ENCODE peak calls at places on chromosomes 2 and 18, in seven cellular contexts. Y, F, Z, D, H, R and G are unnamed samples.

GRCh38 chr2:57376985-57377384 is 669.6 kb upstream of the VRK2 start:
- DNase-seq in R (no peak), Y (no peak), H (no peak), Z (no peak), D (no peak), F (no peak), G (no peak)

GRCh38 chr2:7771781-7772180 is 854.6 kb downstream of the RNF144A start:
- DNase-seq in Z (no peak), F (no peak), Y (no peak), D (no peak), R (no peak), H (no peak), G (no peak)

GRCh38 chr2:53242090-53242489 is 525.5 kb upstream of the CHAC2 start:
- DNase-seq in R (no peak), Y (no peak), D (no peak), Z (no peak), H (no peak), F (no peak), G (no peak)

GRCh38 chr18:79573921-79574491 is 105.6 kb upstream of the CTDP1 start:
- DNase-seq in D (no peak), Y (no peak), F (peak; percentile 4), R (no peak), H (no peak), Z (peak; percentile 42), G (no peak)

GRCh38 chr2:156430978-156431358 is 5.2 kb upstream of the GPD2 start:
- DNase-seq in H (no peak), Z (no peak), F (no peak), R (peak; percentile 54), Y (peak; percentile 19), D (peak; percentile 72), G (no peak)

GRCh38 chr2:157441072-157441454 is 2.8 kb downstream of the CYTIP start:
- DNase-seq in Y (peak; percentile 46), H (no peak), D (no peak), Z (no peak), F (peak; percentile 23), R (no peak), G (no peak)

GRCh38 chr2:183859129-183859528 is 734.9 kb downstream of the NUP35 start:
- DNase-seq in H (no peak), R (no peak), Y (no peak), Z (no peak), F (no peak), D (no peak), G (no peak)

GRCh38 chr2:234032301-234032856 is 18.1 kb upstream of the SPP2 start:
- DNase-seq in Y (peak; percentile 68), D (no peak), F (no peak), H (no peak), R (no peak), Z (no peak), G (no peak)

GRCh38 chr2:200586644-200586975 is 796 bp downstream of the AOX1 start:
- DNase-seq in Z (no peak), Y (no peak), R (no peak), H (no peak), D (no peak), F (no peak), G (no peak)

DNA sequence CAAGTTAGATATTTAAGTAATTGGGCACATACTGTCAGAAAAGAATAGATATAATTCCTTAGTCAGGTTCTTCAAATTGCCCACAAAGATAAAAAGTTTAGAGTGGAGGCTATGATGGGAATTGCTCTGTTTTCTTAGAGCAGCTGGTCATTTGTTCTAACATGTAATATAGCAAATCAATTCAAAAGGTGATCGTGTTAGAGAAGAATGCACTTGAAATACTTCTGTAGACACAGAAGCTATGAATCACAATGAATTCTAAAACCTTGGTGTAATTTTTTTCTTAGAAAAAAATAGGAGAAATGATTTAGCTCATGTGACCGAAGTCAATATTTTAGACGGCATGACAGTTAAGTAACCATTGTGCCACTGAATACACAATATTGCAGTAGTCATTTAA is 918.1 kb upstream of the LRATD1 start:
- DNase-seq in Z (no peak), D (no peak), F (no peak), H (no peak), R (no peak), Y (no peak), G (no peak)
- H3K9me3 ChIP-seq in Z (no peaks in the 10 kb centered on the region), D (no peaks in the 10 kb centered on the region), F (no peaks in the 10 kb centered on the region), H (peaks cover 4% of the 10 kb centered on the region), R (peaks cover 8% of the 10 kb centered on the region), Y (no peaks in the 10 kb centered on the region), G (no peaks in the 10 kb centered on the region)

DNA sequence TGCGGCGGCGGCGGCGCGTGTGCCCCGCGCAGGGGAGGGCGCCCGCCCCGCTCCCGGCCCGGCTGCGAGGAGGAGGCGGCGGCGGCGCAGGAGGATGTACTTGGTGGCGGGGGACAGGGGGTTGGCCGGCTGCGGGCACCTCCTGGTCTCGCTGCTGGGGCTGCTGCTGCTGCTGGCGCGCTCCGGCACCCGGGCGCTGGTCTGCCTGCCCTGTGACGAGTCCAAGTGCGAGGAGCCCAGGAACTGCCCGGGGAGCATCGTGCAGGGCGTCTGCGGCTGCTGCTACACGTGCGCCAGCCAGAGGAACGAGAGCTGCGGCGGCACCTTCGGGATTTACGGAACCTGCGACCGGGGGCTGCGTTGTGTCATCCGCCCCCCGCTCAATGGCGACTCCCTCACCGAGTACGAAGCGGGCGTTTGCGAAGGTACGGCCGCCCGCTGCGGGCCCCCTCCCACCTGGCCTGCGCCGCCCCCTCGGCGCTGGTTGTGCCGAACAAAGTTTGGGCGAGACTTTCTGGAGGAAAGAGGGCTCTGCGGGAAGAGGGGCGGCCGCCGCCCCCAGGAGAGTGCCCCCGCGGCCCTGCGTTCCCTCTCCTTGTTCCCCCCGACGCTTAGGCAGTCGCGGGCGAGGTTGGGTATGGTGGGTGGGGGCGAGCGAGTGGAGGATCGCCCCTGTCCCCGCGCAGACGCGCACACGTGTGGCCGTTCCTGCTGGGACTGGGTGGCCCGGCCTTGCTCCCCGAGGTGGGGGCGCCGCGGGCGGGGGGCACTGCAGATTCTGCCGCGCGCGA is 816 bp downstream of the CRIM1 start:
- DNase-seq in Y (peak; percentile 51), H (peak; percentile 54), Z (peak; percentile 78), D (no peak), F (peak; percentile 39), R (no peak), G (peak; percentile 76)
- H3K9me3 ChIP-seq in Y (no peaks in the 10 kb centered on the region), H (no peaks in the 10 kb centered on the region), Z (no peaks in the 10 kb centered on the region), D (no peaks in the 10 kb centered on the region), F (no peaks in the 10 kb centered on the region), R (no peaks in the 10 kb centered on the region), G (no peaks in the 10 kb centered on the region)

GRCh38 chr2:16323551-16324543 is 341.8 kb downstream of the CYRIA start:
- DNase-seq in H (no peak), F (no peak), Y (no peak), D (no peak), R (no peak), Z (no peak), G (no peak)

GRCh38 chr2:16322308-16323130 is 343.1 kb downstream of the CYRIA start:
- DNase-seq in Z (no peak), Y (no peak), H (no peak), R (no peak), D (no peak), F (no peak), G (no peak)

GRCh38 chr2:16321872-16322271 is 343.8 kb downstream of the CYRIA start:
- DNase-seq in F (no peak), R (no peak), Y (peak; percentile 33), H (no peak), Z (no peak), D (no peak), G (no peak)

GRCh38 chr2:16324544-16324937 is 341.1 kb downstream of the CYRIA start:
- DNase-seq in H (no peak), R (no peak), D (no peak), F (no peak), Z (no peak), Y (no peak), G (no peak)

DNA sequence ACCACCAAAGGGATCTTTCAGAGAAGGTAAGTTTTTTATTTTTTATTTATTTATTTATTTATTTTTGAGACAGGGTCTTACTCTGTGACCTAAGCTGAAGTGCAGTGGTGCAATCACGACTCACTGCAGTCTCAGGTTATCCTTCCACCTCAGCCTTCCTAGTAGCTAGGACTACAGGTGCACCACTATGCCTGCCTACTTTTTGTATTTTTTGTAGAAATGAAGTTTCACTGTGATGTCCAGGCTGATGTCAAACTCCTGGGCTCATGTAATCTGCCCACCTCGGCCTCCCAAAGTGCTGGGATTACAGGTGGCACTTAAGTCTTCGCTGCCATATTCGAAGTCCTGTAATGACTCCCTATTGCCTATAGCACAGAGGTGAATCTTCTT is 342.5 kb downstream of the CYRIA start:
- DNase-seq in Y (no peak), R (no peak), H (no peak), D (no peak), F (no peak), Z (no peak), G (no peak)
- H3K9me3 ChIP-seq in Y (no peaks in the 10 kb centered on the region), R (no peaks in the 10 kb centered on the region), H (no peaks in the 10 kb centered on the region), D (no peaks in the 10 kb centered on the region), F (no peaks in the 10 kb centered on the region), Z (no peaks in the 10 kb centered on the region), G (no peaks in the 10 kb centered on the region)

DNA sequence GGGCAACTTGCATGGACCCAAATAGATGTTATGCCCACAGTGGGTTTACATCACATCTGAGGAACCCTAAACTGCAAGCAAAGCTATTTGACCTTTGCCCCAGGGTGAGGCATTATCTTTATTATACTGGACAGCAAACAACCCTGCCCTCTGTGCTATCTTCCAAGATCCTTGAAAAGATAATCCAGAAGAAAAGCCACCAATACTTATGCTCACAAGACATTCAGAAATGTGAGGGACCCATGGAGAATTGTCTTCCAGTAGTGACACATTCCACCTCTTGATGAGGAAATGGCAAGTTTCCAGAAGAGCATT is 53.0 kb upstream of the NDUFV2 start:
- DNase-seq in R (no peak), Z (no peak), F (no peak), H (no peak), D (no peak), Y (peak; percentile 8), G (no peak)
- H3K9me3 ChIP-seq in R (peaks cover 20% of the 10 kb centered on the region), Z (peaks cover 5% of the 10 kb centered on the region), F (peaks cover 5% of the 10 kb centered on the region), H (peaks cover 17% of the 10 kb centered on the region), D (peaks cover 32% of the 10 kb centered on the region), Y (no peaks in the 10 kb centered on the region), G (no peaks in the 10 kb centered on the region)

GRCh38 chr2:185502351-185502750 is 236.3 kb upstream of the FSIP2 start:
- DNase-seq in F (no peak), Y (no peak), H (no peak), D (no peak), Z (no peak), R (no peak), G (no peak)
- H3K9me3 ChIP-seq in F (peaks cover 52% of the 10 kb centered on the region), Y (no peaks in the 10 kb centered on the region), H (peaks cover 74% of the 10 kb centered on the region), D (no peaks in the 10 kb centered on the region), Z (peaks cover 15% of the 10 kb centered on the region), R (peaks cover 3% of the 10 kb centered on the region), G (no peaks in the 10 kb centered on the region)